ENCODE peak calls at places on chromosomes 7 and 10, in six cellular contexts. One of them, this sample, is unnamed.

GRCh38 chr7:6453737-6454136 is 6.0 kb upstream of the DAGLB start:
- DNase-seq in memory B cell: no peak
- DNase-seq in NCI-H1105: no peak
- DNase-seq in KG1: no peak
- DNase-seq in stimulated activated CD4-positive, alpha-beta T cell treated with anti-CD3 and anti-CD28 coated beads, Interleukin-1b, Interleukin-23, amount 100 ng/mL, for 1 hour: no peak
- DNase-seq in amniotic stem cell: peak; percentile 80
- DNase-seq in this sample: no peak

GRCh38 chr10:62093863-62094291 is 174.8 kb downstream of the RTKN2 start:
- DNase-seq in memory B cell: no peak
- DNase-seq in NCI-H1105: no peak
- DNase-seq in KG1: no peak
- DNase-seq in stimulated activated CD4-positive, alpha-beta T cell treated with anti-CD3 and anti-CD28 coated beads, Interleukin-1b, Interleukin-23, amount 100 ng/mL, for 1 hour: no peak
- DNase-seq in amniotic stem cell: peak; percentile 32
- DNase-seq in this sample: no peak

GRCh38 chr10:80771902-80772555 is 234.3 kb downstream of the SH2D4B start:
- DNase-seq in memory B cell: no peak
- DNase-seq in NCI-H1105: no peak
- DNase-seq in KG1: no peak
- DNase-seq in stimulated activated CD4-positive, alpha-beta T cell treated with anti-CD3 and anti-CD28 coated beads, Interleukin-1b, Interleukin-23, amount 100 ng/mL, for 1 hour: no peak
- DNase-seq in amniotic stem cell: no peak
- DNase-seq in this sample: no peak

GRCh38 chr10:74825371-74826141 is 844 bp upstream of the KAT6B start:
- DNase-seq in memory B cell: no peak
- DNase-seq in NCI-H1105: no peak
- DNase-seq in KG1: peak; percentile 78
- DNase-seq in stimulated activated CD4-positive, alpha-beta T cell treated with anti-CD3 and anti-CD28 coated beads, Interleukin-1b, Interleukin-23, amount 100 ng/mL, for 1 hour: no peak
- DNase-seq in amniotic stem cell: no peak
- DNase-seq in this sample: peak; percentile 42

GRCh38 chr7:91784469-91784868 is 96.0 kb downstream of the MTERF1 start:
- DNase-seq in memory B cell: no peak
- DNase-seq in NCI-H1105: peak; percentile 7
- DNase-seq in KG1: no peak
- DNase-seq in stimulated activated CD4-positive, alpha-beta T cell treated with anti-CD3 and anti-CD28 coated beads, Interleukin-1b, Interleukin-23, amount 100 ng/mL, for 1 hour: no peak
- DNase-seq in amniotic stem cell: peak; percentile 38
- DNase-seq in this sample: peak; percentile 54

GRCh38 chr7:42543953-42544352 is 306.9 kb upstream of the GLI3 start:
- DNase-seq in memory B cell: no peak
- DNase-seq in NCI-H1105: no peak
- DNase-seq in KG1: no peak
- DNase-seq in stimulated activated CD4-positive, alpha-beta T cell treated with anti-CD3 and anti-CD28 coated beads, Interleukin-1b, Interleukin-23, amount 100 ng/mL, for 1 hour: no peak
- DNase-seq in amniotic stem cell: no peak
- DNase-seq in this sample: no peak

GRCh38 chr10:520402-520787 is 169.1 kb downstream of the DIP2C start:
- DNase-seq in memory B cell: no peak
- DNase-seq in NCI-H1105: no peak
- DNase-seq in KG1: no peak
- DNase-seq in stimulated activated CD4-positive, alpha-beta T cell treated with anti-CD3 and anti-CD28 coated beads, Interleukin-1b, Interleukin-23, amount 100 ng/mL, for 1 hour: no peak
- DNase-seq in amniotic stem cell: no peak
- DNase-seq in this sample: no peak

GRCh38 chr10:113030453-113030852 is 80.4 kb downstream of the TCF7L2 start:
- DNase-seq in memory B cell: no peak
- DNase-seq in NCI-H1105: no peak
- DNase-seq in KG1: no peak
- DNase-seq in stimulated activated CD4-positive, alpha-beta T cell treated with anti-CD3 and anti-CD28 coated beads, Interleukin-1b, Interleukin-23, amount 100 ng/mL, for 1 hour: no peak
- DNase-seq in amniotic stem cell: no peak
- DNase-seq in this sample: no peak

GRCh38 chr10:70954373-70954772 is 66.0 kb upstream of the PCBD1 start:
- DNase-seq in memory B cell: no peak
- DNase-seq in NCI-H1105: no peak
- DNase-seq in KG1: no peak
- DNase-seq in stimulated activated CD4-positive, alpha-beta T cell treated with anti-CD3 and anti-CD28 coated beads, Interleukin-1b, Interleukin-23, amount 100 ng/mL, for 1 hour: no peak
- DNase-seq in amniotic stem cell: no peak
- DNase-seq in this sample: no peak

GRCh38 chr7:88546808-88547207 is 212.7 kb upstream of the ZNF804B start:
- DNase-seq in memory B cell: no peak
- DNase-seq in NCI-H1105: no peak
- DNase-seq in KG1: peak; percentile 17
- DNase-seq in stimulated activated CD4-positive, alpha-beta T cell treated with anti-CD3 and anti-CD28 coated beads, Interleukin-1b, Interleukin-23, amount 100 ng/mL, for 1 hour: no peak
- DNase-seq in amniotic stem cell: no peak
- DNase-seq in this sample: peak; percentile 18

This sample was measured in NCI-H1092 treated with DMSO at 0.1 percent for 48 hours.